ENCODE peak calls at places on chromosomes 12 and 14, in six cellular contexts. Q is effector CD8-positive, alpha-beta T cell; V is posterior cingulate gyrus; W is natural killer cell treated with Interleukin-12 subunit alpha and Interleukin-12 subunit beta and Interleukin-15 and Interleukin-18, amount 100 ng/mL, for 72 hours; G is renal cortical epithelial cell; R is right lobe of liver. J is an unnamed sample.

GRCh38 chr12:132904718-132905328 is 17.4 kb upstream of the CHFR start:
- DNase-seq in Q (peak), W (peak), G (no peak), V (peak), R (peak), J (peak)

GRCh38 chr14:58752782-58753181 is 115.0 kb downstream of the DACT1 start:
- DNase-seq in V (peak), W (no peak), Q (no peak), G (peak), R (peak), J (no peak)

GRCh38 chr12:52687527-52688385 is 7.5 kb upstream of the KRT1 start:
- DNase-seq in V (no peak), W (no peak), G (no peak), Q (no peak), R (no peak), J (peak)

GRCh38 chr12:27434673-27435565 is 11.6 kb upstream of the SMCO2 start:
- DNase-seq in G (no peak), W (no peak), V (no peak), Q (peak), R (no peak), J (peak)

GRCh38 chr12:674272-674781 is 11.1 kb upstream of the NINJ2 start:
- DNase-seq in G (no peak), R (no peak), V (no peak), Q (peak), W (peak), J (no peak)

GRCh38 chr14:49946320-49947141 is 53.6 kb downstream of the ARF6 start:
- DNase-seq in G (peak), R (no peak), V (no peak), W (no peak), Q (no peak), J (peak)

GRCh38 chr12:6212086-6212485 is 11.9 kb downstream of the CD9 start:
- DNase-seq in R (no peak), G (peak), Q (no peak), W (no peak), V (peak), J (no peak)

GRCh38 chr12:44021471-44021971 is 185.6 kb downstream of the TMEM117 start:
- DNase-seq in W (no peak), V (no peak), R (no peak), Q (no peak), G (no peak), J (no peak)

GRCh38 chr12:119843100-119843499 is 34.0 kb downstream of the CIT start:
- DNase-seq in W (no peak), R (no peak), V (no peak), Q (no peak), G (no peak), J (peak)

GRCh38 chr12:15698377-15698867 is 90.8 kb downstream of the EPS8 start:
- DNase-seq in G (no peak), V (no peak), Q (no peak), R (no peak), W (no peak), J (no peak)

GRCh38 chr14:102016420-102017090 is 52.2 kb downstream of the DYNC1H1 start:
- DNase-seq in G (no peak), R (no peak), W (no peak), Q (no peak), V (no peak), J (no peak)

GRCh38 chr14:44700184-44700583 is 193.1 kb upstream of the FSCB start:
- DNase-seq in Q (no peak), R (no peak), V (no peak), W (no peak), G (peak), J (peak)

GRCh38 chr14:35480119-35480769 is 53.7 kb upstream of the INSM2 start:
- DNase-seq in V (no peak), Q (no peak), G (peak), W (no peak), R (no peak), J (no peak)

GRCh38 chr14:51653096-51653814 is 1.5 kb downstream of the FRMD6 start:
- DNase-seq in R (no peak), G (peak), W (no peak), Q (no peak), V (no peak), J (peak)

GRCh38 chr12:132771126-132771838 is 9.7 kb upstream of the ANKLE2 start:
- DNase-seq in R (no peak), W (no peak), Q (peak), G (no peak), V (no peak), J (no peak)

GRCh38 chr12:132551271-132552120 is 58.9 kb downstream of the LRCOL1 start:
- DNase-seq in R (no peak), G (no peak), W (no peak), Q (no peak), V (no peak), J (no peak)

GRCh38 chr12:54840293-54840692 is 14.0 kb upstream of the MUCL1 start:
- DNase-seq in V (no peak), Q (no peak), W (no peak), R (no peak), G (no peak), J (no peak)

GRCh38 chr14:105865266-105865903 is 339.0 kb downstream of the TMEM121 start:
- DNase-seq in W (peak), G (no peak), V (peak), R (peak), Q (no peak), J (no peak)

GRCh38 chr12:12839886-12840285 is 26.7 kb downstream of the DDX47 start:
- DNase-seq in R (no peak), G (peak), V (no peak), W (no peak), Q (no peak), J (peak)

GRCh38 chr12:6228535-6229223 is 28.5 kb downstream of the CD9 start:
- DNase-seq in R (no peak), W (no peak), V (no peak), G (no peak), Q (no peak), J (peak)